ENCODE peak calls at places on chromosomes 2 and 18, in seven cellular contexts. Y, W, R, M, X, T and A are unnamed samples.

GRCh38 chr2:27059141-27059820 is 7.8 kb downstream of the AGBL5 start:
- DNase-seq in Y (no peak), W (no peak), R (no peak), M (no peak), X (no peak), T (no peak), A (no peak)

GRCh38 chr2:145344076-145344724 is 824.3 kb upstream of the ZEB2 start:
- DNase-seq in Y (no peak), W (no peak), R (no peak), M (no peak), X (no peak), T (peak), A (no peak)

GRCh38 chr2:238697193-238698191 is 150.4 kb upstream of the TWIST2 start:
- DNase-seq in Y (no peak), W (no peak), R (no peak), M (no peak), X (no peak), T (no peak), A (no peak)

GRCh38 chr18:79485788-79486355 is 90.1 kb downstream of the NFATC1 start:
- DNase-seq in Y (no peak), W (no peak), R (no peak), M (no peak), X (no peak), T (peak), A (no peak)

GRCh38 chr2:8408560-8409460 is 273.0 kb upstream of the ID2 start:
- DNase-seq in Y (no peak), W (peak), R (no peak), M (no peak), X (peak), T (no peak), A (no peak)

GRCh38 chr2:231181848-231182247 is 16.6 kb upstream of the ARMC9 start:
- DNase-seq in Y (no peak), W (peak), R (no peak), M (no peak), X (no peak), T (peak), A (peak)

GRCh38 chr2:41409328-41409727 is 638.5 kb upstream of the PKDCC start:
- DNase-seq in Y (no peak), W (no peak), R (peak), M (no peak), X (no peak), T (no peak), A (no peak)

GRCh38 chr2:80014637-80015036 is 289.9 kb downstream of the LRRTM1 start:
- DNase-seq in Y (no peak), W (no peak), R (no peak), M (no peak), X (no peak), T (no peak), A (no peak)

GRCh38 chr2:119225084-119225864 is 1.6 kb downstream of the STEAP3 start:
- DNase-seq in Y (no peak), W (no peak), R (no peak), M (no peak), X (no peak), T (no peak), A (peak)

GRCh38 chr18:8084160-8084559 is 517.0 kb downstream of the PTPRM start:
- DNase-seq in Y (peak), W (no peak), R (peak), M (no peak), X (no peak), T (peak), A (peak)

GRCh38 chr18:69484699-69485396 is 84.2 kb downstream of the DOK6 start:
- DNase-seq in Y (no peak), W (no peak), R (no peak), M (peak), X (no peak), T (no peak), A (peak)

GRCh38 chr18:60113396-60113795 is 213.6 kb downstream of the PMAIP1 start:
- DNase-seq in Y (no peak), W (no peak), R (peak), M (no peak), X (no peak), T (no peak), A (no peak)

GRCh38 chr2:31255911-31256571 is 22.1 kb downstream of the EHD3 start:
- DNase-seq in Y (no peak), W (peak), R (no peak), M (no peak), X (no peak), T (no peak), A (no peak)

GRCh38 chr2:215870986-215871385 is 142.4 kb downstream of the MREG start:
- DNase-seq in Y (peak), W (no peak), R (peak), M (no peak), X (no peak), T (no peak), A (peak)

GRCh38 chr2:162074579-162074922 is 536 bp upstream of the DPP4 start:
- DNase-seq in Y (no peak), W (no peak), R (no peak), M (no peak), X (no peak), T (no peak), A (no peak)

GRCh38 chr18:22494771-22495170 is 77.1 kb upstream of the CTAGE1 start:
- DNase-seq in Y (no peak), W (no peak), R (no peak), M (no peak), X (no peak), T (no peak), A (no peak)

GRCh38 chr2:99340669-99341236 is 3.6 kb downstream of the EIF5B start:
- DNase-seq in Y (no peak), W (no peak), R (no peak), M (no peak), X (no peak), T (no peak), A (peak)

GRCh38 chr18:23207191-23207955 is 72.1 kb downstream of the CABLES1 start:
- DNase-seq in Y (no peak), W (no peak), R (no peak), M (no peak), X (no peak), T (no peak), A (peak)

GRCh38 chr2:73088211-73088610 is 16.7 kb upstream of the SFXN5 start:
- DNase-seq in Y (no peak), W (no peak), R (no peak), M (no peak), X (no peak), T (no peak), A (no peak)

GRCh38 chr2:171592026-171592555 is 69.8 kb downstream of the CYBRD1 start:
- DNase-seq in Y (no peak), W (no peak), R (peak), M (no peak), X (no peak), T (no peak), A (no peak)

GRCh38 chr2:174678395-174678794 is 80.8 kb upstream of the WIPF1 start:
- DNase-seq in Y (no peak), W (no peak), R (no peak), M (no peak), X (no peak), T (no peak), A (no peak)

GRCh38 chr2:8986327-8986976 is 17.0 kb downstream of the MBOAT2 start:
- DNase-seq in Y (peak), W (no peak), R (no peak), M (peak), X (no peak), T (no peak), A (peak)

GRCh38 chr18:5237083-5237722 is 40.1 kb upstream of the AKAIN1 start:
- DNase-seq in Y (peak), W (no peak), R (peak), M (no peak), X (no peak), T (no peak), A (peak)

GRCh38 chr2:20674974-20675679 is 8.2 kb downstream of the GDF7 start:
- DNase-seq in Y (peak), W (no peak), R (no peak), M (no peak), X (no peak), T (peak), A (peak)

GRCh38 chr18:67217551-67218166 is 298.9 kb downstream of the DSEL start:
- DNase-seq in Y (peak), W (peak), R (peak), M (peak), X (no peak), T (peak), A (peak)

GRCh38 chr18:57801379-57802165 is 1.5 kb downstream of the ATP8B1 start:
- DNase-seq in Y (peak), W (no peak), R (peak), M (peak), X (no peak), T (no peak), A (no peak)

GRCh38 chr2:212606232-212606631 is 67.6 kb upstream of the ERBB4 start:
- DNase-seq in Y (no peak), W (no peak), R (no peak), M (no peak), X (no peak), T (no peak), A (no peak)

GRCh38 chr2:102301867-102302362 is 9.4 kb upstream of the IL1RL1 start:
- DNase-seq in Y (peak), W (peak), R (no peak), M (no peak), X (no peak), T (no peak), A (no peak)

GRCh38 chr2:42922790-42923631 is 130.6 kb upstream of the HAAO start:
- DNase-seq in Y (no peak), W (no peak), R (no peak), M (no peak), X (no peak), T (peak), A (peak)

GRCh38 chr2:122194546-122194945 is 439.1 kb downstream of the TSN start:
- DNase-seq in Y (no peak), W (no peak), R (no peak), M (no peak), X (no peak), T (no peak), A (no peak)